ENCODE peak calls at places on chromosome 5, in nine cellular contexts. X, V, G, D, H, S, U, A and Z are unnamed samples.

GRCh38 chr5:17978954-17979353 is 344.7 kb downstream of the TAF11L14 start:
- DNase-seq in X (no peak), V (no peak), G (no peak), D (no peak), H (no peak), S (no peak), U (no peak), A (no peak), Z (no peak)

GRCh38 chr5:53071738-53072137 is 37.8 kb downstream of the MOCS2 start:
- DNase-seq in X (no peak), V (peak), G (no peak), D (peak), H (no peak), S (no peak), U (no peak), A (no peak), Z (no peak)

GRCh38 chr5:57174128-57174849 is 430 bp downstream of the GPBP1 start:
- DNase-seq in X (no peak), V (peak), G (no peak), D (peak), H (peak), S (peak), U (no peak), A (no peak), Z (no peak)

GRCh38 chr5:3025392-3025791 is 273.9 kb upstream of the IRX2 start:
- DNase-seq in X (no peak), V (no peak), G (no peak), D (no peak), H (no peak), S (no peak), U (no peak), A (no peak), Z (no peak)

GRCh38 chr5:53476019-53476418 is 4.4 kb upstream of the FST start:
- DNase-seq in X (no peak), V (no peak), G (no peak), D (no peak), H (no peak), S (no peak), U (no peak), A (no peak), Z (no peak)

GRCh38 chr5:12016149-12016740 is 112.0 kb upstream of the CTNND2 start:
- DNase-seq in X (no peak), V (peak), G (no peak), D (no peak), H (no peak), S (no peak), U (no peak), A (no peak), Z (no peak)

GRCh38 chr5:38471709-38472108 is 84.7 kb downstream of the LIFR start:
- DNase-seq in X (no peak), V (no peak), G (no peak), D (no peak), H (no peak), S (no peak), U (no peak), A (no peak), Z (no peak)

GRCh38 chr5:84635235-84636055 is 250.8 kb upstream of the EDIL3 start:
- DNase-seq in X (no peak), V (no peak), G (no peak), D (no peak), H (no peak), S (peak), U (no peak), A (no peak), Z (no peak)

GRCh38 chr5:177233206-177233605 is 70.3 kb downstream of the RAB24 start:
- DNase-seq in X (no peak), V (no peak), G (no peak), D (peak), H (no peak), S (peak), U (no peak), A (no peak), Z (no peak)

GRCh38 chr5:41869150-41869738 is 981 bp downstream of the OXCT1 start:
- DNase-seq in X (peak), V (peak), G (peak), D (peak), H (peak), S (peak), U (no peak), A (no peak), Z (peak)

GRCh38 chr5:174386306-174386705 is 338.1 kb upstream of the MSX2 start:
- DNase-seq in X (no peak), V (no peak), G (no peak), D (peak), H (no peak), S (no peak), U (no peak), A (no peak), Z (no peak)

GRCh38 chr5:131647078-131647769 is 12.2 kb upstream of the RAPGEF6 start:
- DNase-seq in X (no peak), V (no peak), G (no peak), D (no peak), H (no peak), S (no peak), U (peak), A (no peak), Z (no peak)

GRCh38 chr5:159210306-159210722 is 961 bp upstream of the RNF145 start:
- DNase-seq in X (no peak), V (no peak), G (no peak), D (no peak), H (no peak), S (no peak), U (no peak), A (no peak), Z (no peak)

GRCh38 chr5:163894645-163895044 is 389.2 kb downstream of the MAT2B start:
- DNase-seq in X (no peak), V (peak), G (no peak), D (peak), H (no peak), S (no peak), U (no peak), A (no peak), Z (no peak)

GRCh38 chr5:135222171-135222681 is 176.8 kb downstream of the MACROH2A1 start:
- DNase-seq in X (no peak), V (no peak), G (no peak), D (no peak), H (no peak), S (no peak), U (no peak), A (no peak), Z (no peak)

GRCh38 chr5:146342882-146343865 is 4.5 kb downstream of the POU4F3 start:
- DNase-seq in X (no peak), V (no peak), G (no peak), D (no peak), H (no peak), S (no peak), U (no peak), A (no peak), Z (no peak)

GRCh38 chr5:136276946-136277345 is 84.0 kb upstream of the SMIM32 start:
- DNase-seq in X (no peak), V (no peak), G (no peak), D (no peak), H (no peak), S (no peak), U (no peak), A (no peak), Z (no peak)